ENCODE peak calls at places on chromosomes 12 and 14, in four cellular contexts. I is CD8-positive, alpha-beta T cell; Y is heart right ventricle; U is NCI-H1092 treated with DMSO at 0.1 percent for 48 hours. G is an unnamed sample.

GRCh38 chr12:101040936-101041335 is 169.1 kb downstream of the SLC5A8 start:
- DNase-seq in Y (no peak), I (no peak), U (no peak), G (no peak)

GRCh38 chr12:8907513-8907912 is 6.8 kb upstream of the PHC1 start:
- DNase-seq in U (no peak), I (no peak), Y (no peak), G (no peak)

GRCh38 chr14:41663478-41663845 is 56.8 kb downstream of the LRFN5 start:
- DNase-seq in U (no peak), I (no peak), Y (no peak), G (no peak)

GRCh38 chr14:73789996-73790581 is 61.5 kb upstream of the PTGR2 start:
- DNase-seq in Y (peak; percentile 85), I (no peak), U (no peak), G (no peak)

GRCh38 chr12:28191018-28191595 is 851 bp downstream of the CCDC91 start:
- DNase-seq in I (peak; percentile 7), U (no peak), Y (no peak), G (no peak)

GRCh38 chr14:101559624-101560533 is 1.4 kb upstream of the DIO3 start:
- DNase-seq in I (no peak), Y (no peak), U (no peak), G (no peak)

GRCh38 chr14:23377201-23377550 is 330 bp downstream of the CMTM5 start:
- DNase-seq in U (no peak), I (no peak), Y (no peak), G (no peak)

GRCh38 chr12:69028941-69029729 is 96.2 kb upstream of the CPM start:
- DNase-seq in I (no peak), U (no peak), Y (no peak), G (no peak)

GRCh38 chr14:104966261-104967143 is 11.7 kb downstream of the AHNAK2 start:
- DNase-seq in I (no peak), Y (no peak), U (no peak), G (no peak)

GRCh38 chr12:38144601-38145436 is 171.8 kb upstream of the ALG10B start:
- DNase-seq in I (no peak), Y (no peak), U (no peak), G (no peak)

GRCh38 chr12:48366131-48366530 is 15.4 kb upstream of the ZNF641 start:
- DNase-seq in I (no peak), U (no peak), Y (no peak), G (no peak)

GRCh38 chr12:114668151-114668891 is 15.7 kb downstream of the TBX3 start:
- DNase-seq in U (peak; percentile 50), Y (peak; percentile 78), I (no peak), G (no peak)

GRCh38 chr14:87628129-87628528 is 364.9 kb downstream of the GALC start:
- DNase-seq in I (no peak), U (no peak), Y (peak; percentile 68), G (no peak)

GRCh38 chr14:105089746-105090492 is 24.7 kb upstream of the GPR132 start:
- DNase-seq in Y (peak; percentile 8), U (no peak), I (no peak), G (no peak)

GRCh38 chr12:43237238-43237879 is 314.6 kb downstream of the ADAMTS20 start:
- DNase-seq in Y (no peak), I (no peak), U (no peak), G (no peak)

GRCh38 chr14:68146812-68147211 is 327.2 kb downstream of the RAD51B start:
- DNase-seq in U (no peak), Y (no peak), I (no peak), G (no peak)

GRCh38 chr12:124823272-124823970 is 40.2 kb downstream of the SCARB1 start:
- DNase-seq in I (no peak), Y (no peak), U (no peak), G (no peak)

GRCh38 chr12:38427442-38427841 is 110.9 kb downstream of the ALG10B start:
- DNase-seq in U (no peak), Y (no peak), I (no peak), G (no peak)

GRCh38 chr12:90010089-90010488 is 301.5 kb upstream of the ATP2B1 start:
- DNase-seq in Y (no peak), U (no peak), I (no peak), G (no peak)

GRCh38 chr14:32434880-32435279 is 105.8 kb downstream of the AKAP6 start:
- DNase-seq in I (no peak), Y (no peak), U (no peak), G (no peak)

G was measured in iPS DF 19.7.